ENCODE peak calls at places on chromosomes 3 and 15, in nine cellular contexts. M is mucosa of descending colon, V is IMR-90, G is HCT116, Y is PC-3, O is SJSA1, J is fibroblast of lung, R is mesenchymal stem cell, D is psoas muscle. U is an unnamed sample.

GRCh38 chr15:100112061-100112420 is 229.7 kb downstream of the ADAMTS17 start:
- DNase-seq in M (no peak), V (no peak), G (no peak), Y (no peak), O (no peak), J (no peak), R (no peak), D (no peak), U (no peak)

GRCh38 chr15:93037341-93038063 is 51.5 kb downstream of the RGMA start:
- DNase-seq in M (no peak), V (no peak), G (no peak), Y (no peak), O (no peak), J (peak; percentile 40), R (peak; percentile 31), D (peak; percentile 69), U (peak; percentile 58)

GRCh38 chr15:49223536-49224274 is 53.7 kb downstream of the GALK2 start:
- DNase-seq in M (no peak), V (no peak), G (no peak), Y (no peak), O (no peak), J (peak; percentile 40), R (peak; percentile 53), D (no peak), U (peak; percentile 34)

GRCh38 chr3:414063-414462 is 217.5 kb downstream of the CHL1 start:
- DNase-seq in M (no peak), V (peak; percentile 10), G (no peak), Y (peak; percentile 57), O (no peak), J (peak; percentile 1), R (peak; percentile 7), D (no peak), U (peak; percentile 46)

GRCh38 chr15:101267320-101268104 is 9.8 kb downstream of the SELENOS start:
- DNase-seq in M (peak; percentile 42), V (peak; percentile 91), G (no peak), Y (peak; percentile 13), O (peak; percentile 75), J (peak; percentile 94), R (peak; percentile 42), D (peak; percentile 67), U (no peak)

GRCh38 chr3:44509393-44509921 is 32.0 kb upstream of the ZNF445 start:
- DNase-seq in M (no peak), V (no peak), G (no peak), Y (no peak), O (no peak), J (no peak), R (peak; percentile 24), D (no peak), U (peak; percentile 34)

GRCh38 chr3:170745211-170745718 is 124.7 kb downstream of the RPL22L1 start:
- DNase-seq in M (no peak), V (peak; percentile 73), G (no peak), Y (peak; percentile 93), O (peak; percentile 63), J (peak; percentile 92), R (peak; percentile 16), D (no peak), U (no peak)

GRCh38 chr15:64837502-64837901 is 4.2 kb upstream of the PLEKHO2 start:
- DNase-seq in M (peak; percentile 29), V (no peak), G (no peak), Y (no peak), O (no peak), J (no peak), R (no peak), D (no peak), U (no peak)

GRCh38 chr15:61989698-61990097 is 70.5 kb downstream of the VPS13C start:
- DNase-seq in M (no peak), V (peak; percentile 5), G (no peak), Y (no peak), O (no peak), J (peak; percentile 23), R (peak; percentile 7), D (no peak), U (no peak)

GRCh38 chr3:67312205-67312604 is 314.1 kb downstream of the KBTBD8 start:
- DNase-seq in M (no peak), V (no peak), G (no peak), Y (no peak), O (no peak), J (no peak), R (no peak), D (no peak), U (peak; percentile 1)

GRCh38 chr3:171876651-171877272 is 33.6 kb downstream of the TMEM212 start:
- DNase-seq in M (no peak), V (peak; percentile 94), G (no peak), Y (peak; percentile 45), O (no peak), J (peak; percentile 99), R (peak; percentile 92), D (no peak), U (peak; percentile 92)

GRCh38 chr3:126153695-126154360 is 26.6 kb downstream of the ALDH1L1 start:
- DNase-seq in M (no peak), V (no peak), G (no peak), Y (no peak), O (no peak), J (no peak), R (no peak), D (no peak), U (no peak)

GRCh38 chr15:50487287-50487686 is 59.2 kb downstream of the USP50 start:
- DNase-seq in M (no peak), V (no peak), G (no peak), Y (no peak), O (no peak), J (no peak), R (no peak), D (no peak), U (no peak)

GRCh38 chr3:182212479-182213076 is 500.9 kb downstream of the SOX2 start:
- DNase-seq in M (no peak), V (peak; percentile 22), G (peak; percentile 98), Y (peak; percentile 99), O (peak; percentile 77), J (peak; percentile 99), R (peak; percentile 70), D (peak; percentile 17), U (no peak)

GRCh38 chr3:61625429-61625828 is 64.1 kb downstream of the PTPRG start:
- DNase-seq in M (no peak), V (no peak), G (no peak), Y (no peak), O (no peak), J (no peak), R (no peak), D (no peak), U (no peak)

GRCh38 chr3:185713015-185713414 is 111.8 kb downstream of the IGF2BP2 start:
- DNase-seq in M (peak; percentile 72), V (no peak), G (no peak), Y (no peak), O (no peak), J (no peak), R (no peak), D (no peak), U (no peak)
- H3K4me1 ChIP-seq in M (peaks cover 28% of the 10 kb centered on the region), V (peaks cover 32% of the 10 kb centered on the region), G (peaks cover 21% of the 10 kb centered on the region), Y (peaks cover 49% of the 10 kb centered on the region), O (peaks cover 59% of the 10 kb centered on the region), J (peaks cover 11% of the 10 kb centered on the region), R (peaks cover 28% of the 10 kb centered on the region), D (no peaks in the 10 kb centered on the region), U (peaks cover 53% of the 10 kb centered on the region)

GRCh38 chr15:77225088-77225487 is 154.2 kb upstream of the TSPAN3 start:
- DNase-seq in M (no peak), V (peak; percentile 22), G (no peak), Y (no peak), O (no peak), J (no peak), R (peak; percentile 49), D (no peak), U (peak; percentile 46)
- H3K4me1 ChIP-seq in M (peaks cover 10% of the 10 kb centered on the region), V (peaks cover 8% of the 10 kb centered on the region), G (no peaks in the 10 kb centered on the region), Y (no peaks in the 10 kb centered on the region), O (peaks cover 9% of the 10 kb centered on the region), J (peaks cover 3% of the 10 kb centered on the region), R (no peaks in the 10 kb centered on the region), D (no peaks in the 10 kb centered on the region), U (peaks cover 21% of the 10 kb centered on the region)

GRCh38 chr3:46359748-46360509 is 6.0 kb downstream of the CCR2 start:
- DNase-seq in M (no peak), V (peak; percentile 21), G (no peak), Y (peak; percentile 20), O (no peak), J (peak; percentile 37), R (no peak), D (no peak), U (peak; percentile 7)
- H3K4me1 ChIP-seq in M (no peaks in the 10 kb centered on the region), V (no peaks in the 10 kb centered on the region), G (no peaks in the 10 kb centered on the region), Y (peaks cover 14% of the 10 kb centered on the region), O (peaks cover 7% of the 10 kb centered on the region), J (no peaks in the 10 kb centered on the region), R (no peaks in the 10 kb centered on the region), D (peaks cover 10% of the 10 kb centered on the region), U (peaks cover 7% of the 10 kb centered on the region)

GRCh38 chr3:192887047-192887446 is 30.6 kb downstream of the MB21D2 start:
- DNase-seq in M (no peak), V (peak; percentile 52), G (peak; percentile 57), Y (peak; percentile 74), O (peak; percentile 61), J (peak; percentile 97), R (peak; percentile 86), D (no peak), U (no peak)
- H3K4me1 ChIP-seq in M (peaks cover 3% of the 10 kb centered on the region), V (peaks cover 25% of the 10 kb centered on the region), G (peaks cover 49% of the 10 kb centered on the region), Y (peaks cover 99% of the 10 kb centered on the region), O (peaks cover 68% of the 10 kb centered on the region), J (peaks cover 37% of the 10 kb centered on the region), R (peaks cover 15% of the 10 kb centered on the region), D (no peaks in the 10 kb centered on the region), U (peaks cover 35% of the 10 kb centered on the region)

GRCh38 chr3:123084738-123085237 is 18.0 kb downstream of the PDIA5 start:
- DNase-seq in M (no peak), V (peak; percentile 33), G (no peak), Y (no peak), O (no peak), J (peak; percentile 42), R (peak; percentile 76), D (no peak), U (peak; percentile 5)
- H3K4me1 ChIP-seq in M (peaks cover 5% of the 10 kb centered on the region), V (peaks cover 37% of the 10 kb centered on the region), G (peaks cover 5% of the 10 kb centered on the region), Y (peaks cover 5% of the 10 kb centered on the region), O (peaks cover 41% of the 10 kb centered on the region), J (peaks cover 25% of the 10 kb centered on the region), R (peaks cover 43% of the 10 kb centered on the region), D (peaks cover 20% of the 10 kb centered on the region), U (peaks cover 73% of the 10 kb centered on the region)

GRCh38 chr3:30615615-30616346 is 9.4 kb downstream of the TGFBR2 start:
- DNase-seq in M (no peak), V (no peak), G (no peak), Y (peak; percentile 19), O (no peak), J (no peak), R (no peak), D (no peak), U (peak; percentile 56)

GRCh38 chr3:30618508-30618907 is 12.1 kb downstream of the TGFBR2 start:
- DNase-seq in M (no peak), V (no peak), G (no peak), Y (no peak), O (no peak), J (no peak), R (no peak), D (no peak), U (no peak)

GRCh38 chr3:30616347-30617027 is 10.1 kb downstream of the TGFBR2 start:
- DNase-seq in M (no peak), V (no peak), G (no peak), Y (no peak), O (no peak), J (no peak), R (no peak), D (no peak), U (no peak)

GRCh38 chr3:30617653-30618052 is 11.3 kb downstream of the TGFBR2 start:
- DNase-seq in M (no peak), V (no peak), G (no peak), Y (no peak), O (no peak), J (no peak), R (no peak), D (no peak), U (no peak)

GRCh38 chr3:30617069-30617468 is 10.7 kb downstream of the TGFBR2 start:
- DNase-seq in M (no peak), V (no peak), G (no peak), Y (no peak), O (no peak), J (no peak), R (no peak), D (no peak), U (no peak)
- H3K4me1 ChIP-seq in M (peaks cover 15% of the 10 kb centered on the region), V (peaks cover 20% of the 10 kb centered on the region), G (peaks cover 100% of the 10 kb centered on the region), Y (peaks cover 40% of the 10 kb centered on the region), O (peaks cover 45% of the 10 kb centered on the region), J (peaks cover 7% of the 10 kb centered on the region), R (peaks cover 9% of the 10 kb centered on the region), D (peaks cover 50% of the 10 kb centered on the region), U (peaks cover 63% of the 10 kb centered on the region)

U was measured in adipocyte.